ENCODE peak calls at places on chromosomes 3 and 15, in four cellular contexts. T is GM12878, X is H1, E is K562. G is an unnamed sample.
A peak's percentile ranks its signal among the peaks of the same experiment; 100 is the strongest.

GRCh38 chr3:151171145-151171544 is 31.9 kb downstream of the GPR171 start:
- DNase-seq in T (no peak), X (no peak), E (no peak), G (peak; percentile 27)

GRCh38 chr3:185708392-185708791 is 116.5 kb downstream of the IGF2BP2 start:
- DNase-seq in T (no peak), X (peak; percentile 29), E (no peak), G (no peak)

GRCh38 chr15:29674661-29675533 is 147.4 kb downstream of the TJP1 start:
- DNase-seq in T (no peak), X (peak; percentile 93), E (peak; percentile 85), G (peak; percentile 23)

GRCh38 chr15:73273181-73274002 is 95.4 kb downstream of the HCN4 start:
- DNase-seq in T (no peak), X (peak; percentile 67), E (peak; percentile 54), G (peak; percentile 67)

GRCh38 chr3:42369304-42369703 is 41.1 kb downstream of the LYZL4 start:
- DNase-seq in T (no peak), X (no peak), E (no peak), G (no peak)

GRCh38 chr3:141241248-141242034 is 9.8 kb downstream of the PXYLP1 start:
- DNase-seq in T (no peak), X (no peak), E (no peak), G (no peak)

GRCh38 chr15:101368868-101369642 is 74.0 kb upstream of the SNRPA1 start:
- DNase-seq in T (no peak), X (peak; percentile 43), E (no peak), G (no peak)

GRCh38 chr3:464255-464654 is 267.7 kb downstream of the CHL1 start:
- DNase-seq in T (no peak), X (no peak), E (no peak), G (no peak)

GRCh38 chr15:81886586-81886985 is 159.2 kb downstream of the MEX3B start:
- DNase-seq in T (no peak), X (no peak), E (no peak), G (peak; percentile 59)

GRCh38 chr3:143751643-143752178 is 96.6 kb downstream of the SLC9A9 start:
- DNase-seq in T (peak; percentile 24), X (no peak), E (no peak), G (no peak)

GRCh38 chr3:37903320-37903719 is 41.6 kb downstream of the CTDSPL start:
- DNase-seq in T (no peak), X (no peak), E (no peak), G (no peak)

GRCh38 chr15:58545307-58546065 is 113.7 kb downstream of the LIPC start:
- DNase-seq in T (no peak), X (no peak), E (no peak), G (peak; percentile 17)

GRCh38 chr15:34855397-34855796 is 60.0 kb upstream of the ACTC1 start:
- DNase-seq in T (no peak), X (no peak), E (no peak), G (peak; percentile 79)

GRCh38 chr3:125139386-125139785 is 73.2 kb downstream of the SLC12A8 start:
- DNase-seq in T (no peak), X (no peak), E (no peak), G (no peak)

GRCh38 chr15:80580107-80580506 is 115.0 kb upstream of the ABHD17C start:
- DNase-seq in T (no peak), X (no peak), E (no peak), G (peak; percentile 80)

GRCh38 chr3:30368978-30369377 is 237.4 kb upstream of the TGFBR2 start:
- DNase-seq in T (no peak), X (no peak), E (no peak), G (peak; percentile 73)

GRCh38 chr3:13105181-13105580 is 32.0 kb upstream of the IQSEC1 start:
- DNase-seq in T (no peak), X (no peak), E (no peak), G (no peak)

GRCh38 chr3:10529809-10530208 is 24.4 kb upstream of the ATP2B2 start:
- DNase-seq in T (no peak), X (no peak), E (no peak), G (no peak)

GRCh38 chr3:28912120-28912885 is 368.6 kb upstream of the RBMS3 start:
- DNase-seq in T (no peak), X (no peak), E (no peak), G (peak; percentile 79)

GRCh38 chr3:29757054-29757777 is 476.3 kb downstream of the RBMS3 start:
- DNase-seq in T (no peak), X (no peak), E (no peak), G (peak; percentile 54)

GRCh38 chr3:187979543-187979942 is 174.4 kb upstream of the LPP start:
- DNase-seq in T (no peak), X (no peak), E (no peak), G (no peak)

GRCh38 chr3:119240101-119240581 is 537 bp downstream of the B4GALT4 start:
- DNase-seq in T (no peak), X (no peak), E (peak; percentile 27), G (no peak)

GRCh38 chr15:42456971-42457370 is 34.0 kb downstream of the ZNF106 start:
- DNase-seq in T (no peak), X (no peak), E (no peak), G (no peak)

GRCh38 chr3:141063831-141064230 is 12.7 kb downstream of the SPSB4 start:
- DNase-seq in T (no peak), X (peak; percentile 41), E (no peak), G (no peak)

GRCh38 chr3:59559721-59560514 is 510.1 kb upstream of the CFAP20DC start:
- DNase-seq in T (no peak), X (no peak), E (no peak), G (peak; percentile 97)

GRCh38 chr3:28081533-28081947 is 159.9 kb upstream of the CMC1 start:
- DNase-seq in T (peak; percentile 21), X (no peak), E (no peak), G (no peak)

GRCh38 chr15:100986158-100986896 is 67.2 kb downstream of the LRRK1 start:
- DNase-seq in T (no peak), X (no peak), E (no peak), G (no peak)

GRCh38 chr3:31522152-31522551 is 10.6 kb upstream of the STT3B start:
- DNase-seq in T (no peak), X (no peak), E (no peak), G (no peak)
- H3K27ac ChIP-seq in T (no peak overlapping the region), X (no peak overlapping the region), E (peak overlapping the region; percentile 49), G (no peak overlapping the region)

GRCh38 chr3:6392123-6392522 is 468.8 kb upstream of the GRM7 start:
- DNase-seq in T (no peak), X (no peak), E (no peak), G (no peak)
- TF ChIP-seq CHD1 in T (no peak), X (no peak), E (no peak), G (no peak)

GRCh38 chr3:152621967-152622812 is 212.7 kb upstream of the P2RY1 start:
- DNase-seq in T (no peak), X (no peak), E (no peak), G (no peak)

GRCh38 chr3:152621006-152621868 is 213.7 kb upstream of the P2RY1 start:
- DNase-seq in T (no peak), X (no peak), E (no peak), G (no peak)

GRCh38 chr3:152622813-152623167 is 212.1 kb upstream of the P2RY1 start:
- DNase-seq in T (no peak), X (no peak), E (no peak), G (no peak)

GRCh38 chr3:152620395-152620794 is 214.5 kb upstream of the P2RY1 start:
- DNase-seq in T (no peak), X (no peak), E (no peak), G (no peak)

DNA sequence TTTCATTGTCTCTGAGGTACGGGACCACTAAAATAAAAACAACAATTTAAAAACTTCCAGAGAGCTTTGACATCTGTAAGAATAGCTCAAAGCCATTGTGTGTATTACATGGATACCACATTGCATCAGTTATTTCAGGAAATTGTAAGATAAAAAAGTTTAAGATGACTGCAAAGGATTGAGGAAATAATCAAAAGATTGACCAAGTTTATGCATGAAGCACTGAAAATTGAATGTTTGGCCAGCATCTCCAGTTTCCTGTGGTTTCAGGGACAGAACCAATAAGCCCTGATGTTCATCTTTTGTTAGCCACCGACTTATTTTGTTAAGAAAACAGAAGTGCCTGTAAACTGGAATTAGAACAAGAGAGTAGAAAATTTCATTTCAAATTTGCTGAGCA is 211.6 kb upstream of the P2RY1 start:
- DNase-seq in T (no peak), X (no peak), E (no peak), G (no peak)
- H3K27ac ChIP-seq in T (no peak overlapping the region), X (no peak overlapping the region), E (no peak overlapping the region), G (no peak overlapping the region)

GRCh38 chr3:129412542-129413198 is 15.8 kb downstream of the EFCAB12 start:
- DNase-seq in T (no peak), X (no peak), E (no peak), G (peak; percentile 88)
- TF ChIP-seq CHD1 in T (no peak), X (no peak), E (no peak), G (no peak)

DNA sequence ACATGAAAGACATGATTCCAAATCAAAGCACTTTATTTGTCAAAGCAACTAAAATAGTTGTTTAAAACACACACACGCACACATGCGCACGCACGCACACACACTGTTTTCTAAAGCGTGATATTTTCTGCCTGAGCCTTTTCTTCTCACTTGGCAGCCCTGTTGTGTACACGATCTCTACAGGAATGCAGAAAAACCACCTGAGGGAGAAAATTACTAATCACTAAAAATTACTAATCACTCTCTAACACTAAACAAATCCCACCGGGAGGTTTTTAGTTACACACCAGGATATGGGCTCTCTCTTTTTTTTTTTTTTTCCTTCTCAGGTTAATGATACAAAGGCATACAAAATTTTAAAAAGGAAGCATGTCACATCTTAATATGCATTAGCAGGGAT is 160.1 kb upstream of the ATP11B start:
- DNase-seq in T (no peak), X (no peak), E (no peak), G (no peak)
- H3K27ac ChIP-seq in T (no peak overlapping the region), X (no peak overlapping the region), E (no peak overlapping the region), G (no peak overlapping the region)